ENCODE peak calls at places on chromosomes 3 and 15, in six cellular contexts. One of them, this sample, is unnamed.

GRCh38 chr3:8756671-8757070 is 12.7 kb downstream of the OXTR start:
- DNase-seq in NCI-H524: no peak
- DNase-seq in Right ventricle myocardium superior: no peak
- DNase-seq in stimulated activated CD4-positive, alpha-beta T cell treated with anti-CD3 and anti-CD28 coated beads, Interleukin-1b, Interleukin-23, amount 100 ng/mL, for 24 hours: no peak
- DNase-seq in NCI-H2107: no peak
- DNase-seq in GM20000: no peak
- DNase-seq in this sample: no peak

GRCh38 chr3:188326968-188327367 is 173.0 kb downstream of the LPP start:
- DNase-seq in NCI-H524: no peak
- DNase-seq in Right ventricle myocardium superior: no peak
- DNase-seq in stimulated activated CD4-positive, alpha-beta T cell treated with anti-CD3 and anti-CD28 coated beads, Interleukin-1b, Interleukin-23, amount 100 ng/mL, for 24 hours: no peak
- DNase-seq in NCI-H2107: no peak
- DNase-seq in GM20000: no peak
- DNase-seq in this sample: no peak

GRCh38 chr3:17431477-17432045 is 310.9 kb downstream of the TBC1D5 start:
- DNase-seq in NCI-H524: no peak
- DNase-seq in Right ventricle myocardium superior: no peak
- DNase-seq in stimulated activated CD4-positive, alpha-beta T cell treated with anti-CD3 and anti-CD28 coated beads, Interleukin-1b, Interleukin-23, amount 100 ng/mL, for 24 hours: no peak
- DNase-seq in NCI-H2107: no peak
- DNase-seq in GM20000: no peak
- DNase-seq in this sample: no peak

GRCh38 chr15:48185527-48185926 is 5.9 kb upstream of the CTXN2 start:
- DNase-seq in NCI-H524: no peak
- DNase-seq in Right ventricle myocardium superior: no peak
- DNase-seq in stimulated activated CD4-positive, alpha-beta T cell treated with anti-CD3 and anti-CD28 coated beads, Interleukin-1b, Interleukin-23, amount 100 ng/mL, for 24 hours: no peak
- DNase-seq in NCI-H2107: no peak
- DNase-seq in GM20000: no peak
- DNase-seq in this sample: no peak

GRCh38 chr3:176513604-176514003 is 683.7 kb downstream of the TBL1XR1 start:
- DNase-seq in NCI-H524: no peak
- DNase-seq in Right ventricle myocardium superior: no peak
- DNase-seq in stimulated activated CD4-positive, alpha-beta T cell treated with anti-CD3 and anti-CD28 coated beads, Interleukin-1b, Interleukin-23, amount 100 ng/mL, for 24 hours: no peak
- DNase-seq in NCI-H2107: no peak
- DNase-seq in GM20000: no peak
- DNase-seq in this sample: no peak

GRCh38 chr3:193040836-193041672 is 123.4 kb upstream of the MB21D2 start:
- DNase-seq in NCI-H524: peak; percentile 65
- DNase-seq in Right ventricle myocardium superior: no peak
- DNase-seq in stimulated activated CD4-positive, alpha-beta T cell treated with anti-CD3 and anti-CD28 coated beads, Interleukin-1b, Interleukin-23, amount 100 ng/mL, for 24 hours: no peak
- DNase-seq in NCI-H2107: peak; percentile 73
- DNase-seq in GM20000: peak; percentile 52
- DNase-seq in this sample: peak; percentile 7

GRCh38 chr15:85726446-85726845 is 68.3 kb downstream of the KLHL25 start:
- DNase-seq in NCI-H524: no peak
- DNase-seq in Right ventricle myocardium superior: no peak
- DNase-seq in stimulated activated CD4-positive, alpha-beta T cell treated with anti-CD3 and anti-CD28 coated beads, Interleukin-1b, Interleukin-23, amount 100 ng/mL, for 24 hours: no peak
- DNase-seq in NCI-H2107: no peak
- DNase-seq in GM20000: no peak
- DNase-seq in this sample: no peak

GRCh38 chr3:182115328-182116045 is 403.8 kb downstream of the SOX2 start:
- DNase-seq in NCI-H524: no peak
- DNase-seq in Right ventricle myocardium superior: no peak
- DNase-seq in stimulated activated CD4-positive, alpha-beta T cell treated with anti-CD3 and anti-CD28 coated beads, Interleukin-1b, Interleukin-23, amount 100 ng/mL, for 24 hours: no peak
- DNase-seq in NCI-H2107: no peak
- DNase-seq in GM20000: no peak
- DNase-seq in this sample: no peak

GRCh38 chr3:171417813-171418212 is 42.4 kb downstream of the TNIK start:
- DNase-seq in NCI-H524: no peak
- DNase-seq in Right ventricle myocardium superior: peak; percentile 40
- DNase-seq in stimulated activated CD4-positive, alpha-beta T cell treated with anti-CD3 and anti-CD28 coated beads, Interleukin-1b, Interleukin-23, amount 100 ng/mL, for 24 hours: no peak
- DNase-seq in NCI-H2107: no peak
- DNase-seq in GM20000: no peak
- DNase-seq in this sample: no peak

GRCh38 chr3:138114431-138114918 is 933 bp downstream of the DZIP1L start:
- DNase-seq in NCI-H524: peak; percentile 20
- DNase-seq in Right ventricle myocardium superior: no peak
- DNase-seq in stimulated activated CD4-positive, alpha-beta T cell treated with anti-CD3 and anti-CD28 coated beads, Interleukin-1b, Interleukin-23, amount 100 ng/mL, for 24 hours: no peak
- DNase-seq in NCI-H2107: no peak
- DNase-seq in GM20000: no peak
- DNase-seq in this sample: peak; percentile 60

GRCh38 chr3:150147776-150148175 is 177.1 kb upstream of the PFN2 start:
- DNase-seq in NCI-H524: peak; percentile 13
- DNase-seq in Right ventricle myocardium superior: no peak
- DNase-seq in stimulated activated CD4-positive, alpha-beta T cell treated with anti-CD3 and anti-CD28 coated beads, Interleukin-1b, Interleukin-23, amount 100 ng/mL, for 24 hours: no peak
- DNase-seq in NCI-H2107: peak; percentile 41
- DNase-seq in GM20000: no peak
- DNase-seq in this sample: peak; percentile 33

GRCh38 chr15:98562361-98562791 is 86.0 kb upstream of the IGF1R start:
- DNase-seq in NCI-H524: no peak
- DNase-seq in Right ventricle myocardium superior: no peak
- DNase-seq in stimulated activated CD4-positive, alpha-beta T cell treated with anti-CD3 and anti-CD28 coated beads, Interleukin-1b, Interleukin-23, amount 100 ng/mL, for 24 hours: no peak
- DNase-seq in NCI-H2107: no peak
- DNase-seq in GM20000: no peak
- DNase-seq in this sample: no peak

GRCh38 chr3:118772036-118773030 is 262.3 kb downstream of the IGSF11 start:
- DNase-seq in NCI-H524: no peak
- DNase-seq in Right ventricle myocardium superior: no peak
- DNase-seq in stimulated activated CD4-positive, alpha-beta T cell treated with anti-CD3 and anti-CD28 coated beads, Interleukin-1b, Interleukin-23, amount 100 ng/mL, for 24 hours: no peak
- DNase-seq in NCI-H2107: no peak
- DNase-seq in GM20000: peak; percentile 49
- DNase-seq in this sample: no peak

GRCh38 chr3:32794487-32795308 is 23.1 kb upstream of the TRIM71 start:
- DNase-seq in NCI-H524: no peak
- DNase-seq in Right ventricle myocardium superior: no peak
- DNase-seq in stimulated activated CD4-positive, alpha-beta T cell treated with anti-CD3 and anti-CD28 coated beads, Interleukin-1b, Interleukin-23, amount 100 ng/mL, for 24 hours: no peak
- DNase-seq in NCI-H2107: no peak
- DNase-seq in GM20000: no peak
- DNase-seq in this sample: no peak

GRCh38 chr15:39455502-39455991 is 125.3 kb upstream of the THBS1 start:
- DNase-seq in NCI-H524: peak; percentile 65
- DNase-seq in Right ventricle myocardium superior: no peak
- DNase-seq in stimulated activated CD4-positive, alpha-beta T cell treated with anti-CD3 and anti-CD28 coated beads, Interleukin-1b, Interleukin-23, amount 100 ng/mL, for 24 hours: no peak
- DNase-seq in NCI-H2107: no peak
- DNase-seq in GM20000: no peak
- DNase-seq in this sample: no peak

GRCh38 chr3:66442254-66443249 is 58.3 kb downstream of the LRIG1 start:
- DNase-seq in NCI-H524: peak; percentile 47
- DNase-seq in Right ventricle myocardium superior: peak; percentile 80
- DNase-seq in stimulated activated CD4-positive, alpha-beta T cell treated with anti-CD3 and anti-CD28 coated beads, Interleukin-1b, Interleukin-23, amount 100 ng/mL, for 24 hours: no peak
- DNase-seq in NCI-H2107: no peak
- DNase-seq in GM20000: no peak
- DNase-seq in this sample: no peak

GRCh38 chr15:77461486-77461885 is 40.8 kb downstream of the HMG20A start:
- DNase-seq in NCI-H524: no peak
- DNase-seq in Right ventricle myocardium superior: no peak
- DNase-seq in stimulated activated CD4-positive, alpha-beta T cell treated with anti-CD3 and anti-CD28 coated beads, Interleukin-1b, Interleukin-23, amount 100 ng/mL, for 24 hours: no peak
- DNase-seq in NCI-H2107: no peak
- DNase-seq in GM20000: no peak
- DNase-seq in this sample: no peak

GRCh38 chr15:89450076-89451006 is 46.0 kb downstream of the RHCG start:
- DNase-seq in NCI-H524: no peak
- DNase-seq in Right ventricle myocardium superior: no peak
- DNase-seq in stimulated activated CD4-positive, alpha-beta T cell treated with anti-CD3 and anti-CD28 coated beads, Interleukin-1b, Interleukin-23, amount 100 ng/mL, for 24 hours: no peak
- DNase-seq in NCI-H2107: no peak
- DNase-seq in GM20000: no peak
- DNase-seq in this sample: no peak

GRCh38 chr15:62453979-62454378 is 288.9 kb upstream of the C2CD4B start:
- DNase-seq in NCI-H524: no peak
- DNase-seq in Right ventricle myocardium superior: no peak
- DNase-seq in stimulated activated CD4-positive, alpha-beta T cell treated with anti-CD3 and anti-CD28 coated beads, Interleukin-1b, Interleukin-23, amount 100 ng/mL, for 24 hours: no peak
- DNase-seq in NCI-H2107: no peak
- DNase-seq in GM20000: no peak
- DNase-seq in this sample: no peak

GRCh38 chr3:125379483-125379882 is 4.4 kb upstream of the ZNF148 start:
- DNase-seq in NCI-H524: no peak
- DNase-seq in Right ventricle myocardium superior: no peak
- DNase-seq in stimulated activated CD4-positive, alpha-beta T cell treated with anti-CD3 and anti-CD28 coated beads, Interleukin-1b, Interleukin-23, amount 100 ng/mL, for 24 hours: no peak
- DNase-seq in NCI-H2107: no peak
- DNase-seq in GM20000: no peak
- DNase-seq in this sample: no peak

GRCh38 chr3:111260878-111261277 is 189.3 kb downstream of the NECTIN3 start:
- DNase-seq in NCI-H524: no peak
- DNase-seq in Right ventricle myocardium superior: no peak
- DNase-seq in stimulated activated CD4-positive, alpha-beta T cell treated with anti-CD3 and anti-CD28 coated beads, Interleukin-1b, Interleukin-23, amount 100 ng/mL, for 24 hours: no peak
- DNase-seq in NCI-H2107: no peak
- DNase-seq in GM20000: no peak
- DNase-seq in this sample: no peak

GRCh38 chr3:18419232-18419631 is 5.9 kb downstream of the SATB1 start:
- DNase-seq in NCI-H524: no peak
- DNase-seq in Right ventricle myocardium superior: no peak
- DNase-seq in stimulated activated CD4-positive, alpha-beta T cell treated with anti-CD3 and anti-CD28 coated beads, Interleukin-1b, Interleukin-23, amount 100 ng/mL, for 24 hours: no peak
- DNase-seq in NCI-H2107: no peak
- DNase-seq in GM20000: no peak
- DNase-seq in this sample: no peak